ENCODE peak calls at places on chromosome 13, in eight cellular contexts. One of them, this sample, is unnamed.

GRCh38 chr13:95650691-95651090 is 6.2 kb upstream of the DZIP1 start:
- DNase-seq in AG09309: no peak
- DNase-seq in mesendoderm: no peak
- DNase-seq in dorsolateral prefrontal cortex: no peak
- DNase-seq in SK-N-MC: no peak
- DNase-seq in foreskin fibroblast: no peak
- DNase-seq in GM23248: no peak
- DNase-seq in body of pancreas: no peak
- DNase-seq in this sample: no peak

GRCh38 chr13:94192576-94192975 is 286.9 kb downstream of the DCT start:
- DNase-seq in foreskin fibroblast: no peak
- DNase-seq in body of pancreas: peak
- DNase-seq in mesendoderm: peak
- DNase-seq in AG09309: no peak
- DNase-seq in GM23248: peak
- DNase-seq in SK-N-MC: no peak
- DNase-seq in dorsolateral prefrontal cortex: no peak
- DNase-seq in this sample: no peak

GRCh38 chr13:67036694-67037093 is 193.4 kb downstream of the PCDH9 start:
- DNase-seq in foreskin fibroblast: no peak
- DNase-seq in GM23248: no peak
- DNase-seq in body of pancreas: no peak
- DNase-seq in mesendoderm: no peak
- DNase-seq in dorsolateral prefrontal cortex: no peak
- DNase-seq in AG09309: no peak
- DNase-seq in SK-N-MC: no peak
- DNase-seq in this sample: no peak

GRCh38 chr13:33176526-33176925 is 109.0 kb downstream of the STARD13 start:
- DNase-seq in foreskin fibroblast: no peak
- DNase-seq in AG09309: no peak
- DNase-seq in mesendoderm: no peak
- DNase-seq in dorsolateral prefrontal cortex: no peak
- DNase-seq in GM23248: peak
- DNase-seq in body of pancreas: no peak
- DNase-seq in SK-N-MC: no peak
- DNase-seq in this sample: no peak

GRCh38 chr13:100519626-100520025 is 69.0 kb downstream of the GGACT start:
- DNase-seq in mesendoderm: no peak
- DNase-seq in body of pancreas: no peak
- DNase-seq in AG09309: no peak
- DNase-seq in GM23248: no peak
- DNase-seq in SK-N-MC: no peak
- DNase-seq in foreskin fibroblast: no peak
- DNase-seq in dorsolateral prefrontal cortex: no peak
- DNase-seq in this sample: no peak

GRCh38 chr13:89514534-89515312 is 1832.8 kb upstream of the MIR17HG start:
- DNase-seq in body of pancreas: peak
- DNase-seq in foreskin fibroblast: no peak
- DNase-seq in mesendoderm: peak
- DNase-seq in dorsolateral prefrontal cortex: no peak
- DNase-seq in SK-N-MC: peak
- DNase-seq in AG09309: no peak
- DNase-seq in GM23248: peak
- DNase-seq in this sample: peak

GRCh38 chr13:98839826-98840769 is 87.6 kb upstream of the SLC15A1 start:
- DNase-seq in AG09309: no peak
- DNase-seq in mesendoderm: peak
- DNase-seq in SK-N-MC: no peak
- DNase-seq in foreskin fibroblast: peak
- DNase-seq in GM23248: peak
- DNase-seq in dorsolateral prefrontal cortex: peak
- DNase-seq in body of pancreas: peak
- DNase-seq in this sample: no peak

GRCh38 chr13:33904431-33904830 is 86.5 kb downstream of the RFC3 start:
- DNase-seq in body of pancreas: no peak
- DNase-seq in SK-N-MC: no peak
- DNase-seq in GM23248: no peak
- DNase-seq in AG09309: no peak
- DNase-seq in dorsolateral prefrontal cortex: no peak
- DNase-seq in mesendoderm: no peak
- DNase-seq in foreskin fibroblast: no peak
- DNase-seq in this sample: no peak

GRCh38 chr13:38783992-38784875 is 97.4 kb downstream of the FREM2 start:
- DNase-seq in foreskin fibroblast: no peak
- DNase-seq in dorsolateral prefrontal cortex: no peak
- DNase-seq in mesendoderm: no peak
- DNase-seq in SK-N-MC: no peak
- DNase-seq in GM23248: no peak
- DNase-seq in AG09309: no peak
- DNase-seq in body of pancreas: peak
- DNase-seq in this sample: no peak

GRCh38 chr13:42272115-42272756 is at the start of gene AKAP11:
- DNase-seq in AG09309: no peak
- DNase-seq in GM23248: peak
- DNase-seq in SK-N-MC: no peak
- DNase-seq in dorsolateral prefrontal cortex: peak
- DNase-seq in body of pancreas: peak
- DNase-seq in foreskin fibroblast: peak
- DNase-seq in mesendoderm: peak
- DNase-seq in this sample: peak

GRCh38 chr13:95349267-95349666 is 48.0 kb upstream of the ABCC4 start:
- DNase-seq in dorsolateral prefrontal cortex: no peak
- DNase-seq in GM23248: peak
- DNase-seq in body of pancreas: no peak
- DNase-seq in mesendoderm: peak
- DNase-seq in SK-N-MC: no peak
- DNase-seq in AG09309: no peak
- DNase-seq in foreskin fibroblast: no peak
- DNase-seq in this sample: no peak

GRCh38 chr13:79283742-79284141 is 122.3 kb downstream of the RBM26 start:
- DNase-seq in foreskin fibroblast: no peak
- DNase-seq in AG09309: no peak
- DNase-seq in dorsolateral prefrontal cortex: no peak
- DNase-seq in mesendoderm: no peak
- DNase-seq in GM23248: no peak
- DNase-seq in body of pancreas: no peak
- DNase-seq in SK-N-MC: no peak
- DNase-seq in this sample: no peak

GRCh38 chr13:70623260-70623659 is 515.0 kb upstream of the KLHL1 start:
- DNase-seq in body of pancreas: no peak
- DNase-seq in AG09309: no peak
- DNase-seq in foreskin fibroblast: no peak
- DNase-seq in dorsolateral prefrontal cortex: no peak
- DNase-seq in mesendoderm: no peak
- DNase-seq in SK-N-MC: no peak
- DNase-seq in GM23248: peak
- DNase-seq in this sample: no peak

GRCh38 chr13:102380012-102380411 is 21.8 kb downstream of the FGF14 start:
- DNase-seq in AG09309: no peak
- DNase-seq in SK-N-MC: no peak
- DNase-seq in body of pancreas: no peak
- DNase-seq in dorsolateral prefrontal cortex: no peak
- DNase-seq in GM23248: no peak
- DNase-seq in mesendoderm: peak
- DNase-seq in foreskin fibroblast: no peak
- DNase-seq in this sample: no peak

GRCh38 chr13:27188239-27188638 is 16.6 kb upstream of the USP12 start:
- DNase-seq in GM23248: no peak
- DNase-seq in AG09309: no peak
- DNase-seq in body of pancreas: peak
- DNase-seq in mesendoderm: no peak
- DNase-seq in foreskin fibroblast: no peak
- DNase-seq in SK-N-MC: no peak
- DNase-seq in dorsolateral prefrontal cortex: no peak
- DNase-seq in this sample: no peak

DNA sequence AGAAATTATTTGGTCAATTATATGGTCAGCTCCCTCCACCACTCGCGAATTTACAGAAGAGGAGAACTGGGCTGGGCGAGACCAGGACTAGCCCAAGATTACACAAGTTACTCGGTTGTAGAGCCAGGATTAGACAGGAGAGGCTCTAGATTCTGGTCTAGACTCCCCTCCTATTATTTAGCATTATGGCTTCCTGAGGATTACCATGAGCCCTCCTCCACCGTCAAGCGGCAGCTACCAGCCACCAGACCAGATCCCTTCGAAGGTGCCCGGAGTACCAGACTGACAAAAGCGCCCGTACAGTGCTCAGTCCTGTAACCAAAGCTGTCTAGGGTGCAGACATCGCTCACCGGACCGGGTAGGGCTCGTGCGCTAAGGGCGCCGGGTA is 497 bp upstream of the MLNR start:
- DNase-seq in GM23248: no peak
- DNase-seq in body of pancreas: no peak
- DNase-seq in AG09309: no peak
- DNase-seq in dorsolateral prefrontal cortex: no peak
- DNase-seq in SK-N-MC: no peak
- DNase-seq in mesendoderm: no peak
- DNase-seq in foreskin fibroblast: no peak
- DNase-seq in this sample: no peak
- H3K4me3 ChIP-seq in GM23248: peak
- H3K4me3 ChIP-seq in body of pancreas: no peak
- H3K4me3 ChIP-seq in AG09309: peak
- H3K4me3 ChIP-seq in dorsolateral prefrontal cortex: peak
- H3K4me3 ChIP-seq in SK-N-MC: peak
- H3K4me3 ChIP-seq in mesendoderm: no peak
- H3K4me3 ChIP-seq in foreskin fibroblast: peak
- H3K4me3 ChIP-seq in this sample: peak

DNA sequence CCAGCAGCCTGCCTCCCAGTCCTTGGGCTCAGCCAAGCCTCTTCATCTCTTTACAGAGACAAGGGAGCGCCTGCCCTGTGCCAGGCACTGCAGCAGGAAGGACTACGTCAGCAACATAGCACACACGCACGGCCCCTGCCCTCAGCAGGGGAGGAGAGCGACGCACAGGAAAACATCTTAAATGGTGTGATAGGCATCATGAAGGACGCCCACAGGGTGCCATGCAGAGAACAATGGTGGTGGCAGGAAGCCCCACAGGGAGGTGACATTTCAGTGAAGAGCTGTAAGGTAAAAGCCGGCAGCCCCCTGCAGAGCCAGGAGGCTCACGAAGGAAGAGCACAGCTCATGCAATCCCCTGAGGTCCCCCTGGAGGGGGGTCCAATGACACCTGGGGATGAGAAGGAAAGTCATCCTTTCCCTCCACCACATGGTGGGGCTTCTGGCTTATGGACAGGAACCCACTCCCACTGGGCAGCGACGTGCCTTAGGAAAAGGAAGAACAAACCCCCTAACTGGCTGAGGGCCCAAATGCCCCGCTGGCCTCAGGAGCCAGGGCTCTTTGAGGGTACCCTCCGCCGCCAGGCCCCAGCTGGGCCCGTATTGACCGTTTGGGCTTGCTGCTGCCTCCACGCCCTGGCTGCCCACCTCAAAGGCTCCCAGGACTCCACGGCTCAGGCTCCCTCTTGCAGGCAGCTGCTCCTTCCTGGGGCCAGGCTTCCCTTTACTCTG is 37.3 kb upstream of the C13orf42 start:
- DNase-seq in body of pancreas: no peak
- DNase-seq in mesendoderm: peak
- DNase-seq in GM23248: no peak
- DNase-seq in foreskin fibroblast: no peak
- DNase-seq in dorsolateral prefrontal cortex: no peak
- DNase-seq in AG09309: no peak
- DNase-seq in SK-N-MC: peak
- DNase-seq in this sample: no peak
- H3K4me3 ChIP-seq in body of pancreas: no peak
- H3K4me3 ChIP-seq in mesendoderm: no peak
- H3K4me3 ChIP-seq in GM23248: no peak
- H3K4me3 ChIP-seq in foreskin fibroblast: no peak
- H3K4me3 ChIP-seq in dorsolateral prefrontal cortex: no peak
- H3K4me3 ChIP-seq in AG09309: no peak
- H3K4me3 ChIP-seq in SK-N-MC: peak
- H3K4me3 ChIP-seq in this sample: no peak

DNA sequence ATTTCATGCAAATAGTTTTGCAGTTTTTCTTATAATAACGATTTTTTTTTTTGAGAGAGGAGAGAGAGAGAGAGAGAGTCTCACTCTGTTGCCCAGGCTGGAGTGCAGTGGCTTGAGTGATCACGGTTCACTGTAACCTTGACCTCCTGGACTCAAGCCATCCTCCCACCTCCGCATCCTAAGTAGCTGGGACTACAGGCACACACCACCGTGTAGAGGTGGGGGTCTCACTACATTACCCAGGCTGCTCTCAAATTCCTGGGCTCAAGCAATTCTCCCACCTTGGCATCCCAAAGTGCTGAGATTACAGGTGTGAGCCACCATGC is 26.8 kb upstream of the GJB6 start:
- DNase-seq in body of pancreas: no peak
- DNase-seq in SK-N-MC: no peak
- DNase-seq in dorsolateral prefrontal cortex: no peak
- DNase-seq in AG09309: no peak
- DNase-seq in mesendoderm: no peak
- DNase-seq in GM23248: no peak
- DNase-seq in foreskin fibroblast: no peak
- DNase-seq in this sample: no peak
- H3K4me3 ChIP-seq in body of pancreas: no peak
- H3K4me3 ChIP-seq in SK-N-MC: no peak
- H3K4me3 ChIP-seq in dorsolateral prefrontal cortex: no peak
- H3K4me3 ChIP-seq in AG09309: no peak
- H3K4me3 ChIP-seq in mesendoderm: no peak
- H3K4me3 ChIP-seq in GM23248: peak
- H3K4me3 ChIP-seq in foreskin fibroblast: no peak
- H3K4me3 ChIP-seq in this sample: no peak

GRCh38 chr13:49258097-49258796 is 10.5 kb downstream of the CDADC1 start:
- DNase-seq in foreskin fibroblast: no peak
- DNase-seq in GM23248: no peak
- DNase-seq in body of pancreas: no peak
- DNase-seq in dorsolateral prefrontal cortex: no peak
- DNase-seq in SK-N-MC: no peak
- DNase-seq in AG09309: no peak
- DNase-seq in mesendoderm: no peak
- DNase-seq in this sample: no peak
- H3K4me3 ChIP-seq in foreskin fibroblast: no peak
- H3K4me3 ChIP-seq in GM23248: no peak
- H3K4me3 ChIP-seq in body of pancreas: no peak
- H3K4me3 ChIP-seq in dorsolateral prefrontal cortex: no peak
- H3K4me3 ChIP-seq in SK-N-MC: no peak
- H3K4me3 ChIP-seq in AG09309: no peak
- H3K4me3 ChIP-seq in mesendoderm: no peak
- H3K4me3 ChIP-seq in this sample: no peak

GRCh38 chr13:24203726-24204295 is 43.3 kb downstream of the SPATA13 start:
- DNase-seq in body of pancreas: no peak
- DNase-seq in AG09309: no peak
- DNase-seq in SK-N-MC: peak
- DNase-seq in foreskin fibroblast: no peak
- DNase-seq in mesendoderm: no peak
- DNase-seq in GM23248: no peak
- DNase-seq in dorsolateral prefrontal cortex: no peak
- DNase-seq in this sample: no peak
- H3K4me3 ChIP-seq in body of pancreas: no peak
- H3K4me3 ChIP-seq in AG09309: no peak
- H3K4me3 ChIP-seq in SK-N-MC: peak
- H3K4me3 ChIP-seq in foreskin fibroblast: no peak
- H3K4me3 ChIP-seq in mesendoderm: no peak
- H3K4me3 ChIP-seq in GM23248: no peak
- H3K4me3 ChIP-seq in dorsolateral prefrontal cortex: no peak
- H3K4me3 ChIP-seq in this sample: no peak

DNA sequence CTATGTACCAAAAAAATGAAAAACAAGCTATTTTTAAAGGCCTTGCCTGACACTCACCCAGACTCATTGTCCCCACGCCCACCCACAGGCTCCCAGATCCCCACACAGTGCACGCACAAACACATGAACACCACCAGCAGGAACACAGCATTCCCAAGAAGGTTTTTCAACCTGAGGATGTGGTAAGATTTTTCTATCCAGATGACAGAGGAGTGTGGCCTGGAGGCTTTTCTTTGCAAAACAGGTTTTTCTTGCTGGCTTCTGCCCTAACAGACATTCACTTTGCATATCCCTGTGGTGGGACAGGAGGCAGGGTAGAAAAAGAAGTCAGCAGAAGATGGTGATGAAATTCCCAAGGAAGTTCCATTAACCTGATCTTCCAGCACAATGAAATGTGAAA is 97.8 kb downstream of the KLF12 start:
- DNase-seq in AG09309: no peak
- DNase-seq in SK-N-MC: no peak
- DNase-seq in GM23248: no peak
- DNase-seq in mesendoderm: peak
- DNase-seq in foreskin fibroblast: no peak
- DNase-seq in dorsolateral prefrontal cortex: no peak
- DNase-seq in body of pancreas: no peak
- DNase-seq in this sample: no peak
- H3K4me3 ChIP-seq in AG09309: no peak
- H3K4me3 ChIP-seq in SK-N-MC: no peak
- H3K4me3 ChIP-seq in GM23248: no peak
- H3K4me3 ChIP-seq in mesendoderm: no peak
- H3K4me3 ChIP-seq in foreskin fibroblast: no peak
- H3K4me3 ChIP-seq in dorsolateral prefrontal cortex: no peak
- H3K4me3 ChIP-seq in body of pancreas: no peak
- H3K4me3 ChIP-seq in this sample: no peak